ENCODE peak calls at places on chromosomes 16 and 17, in nine cellular contexts. H is Caco-2, Y is fibroblast of pulmonary artery, R is aorta, Q is adrenal gland, J is fibroblast of the aortic adventitia, P is cardiac fibroblast, A is AG04450, K is MG63. S is an unnamed sample.

GRCh38 chr16:48041861-48042435 is 113.8 kb downstream of the ABCC12 start:
- DNase-seq in Y (no peak), A (no peak), P (no peak), R (no peak), Q (no peak), H (peak), K (no peak), J (no peak), S (no peak)

GRCh38 chr16:11327277-11328171 is 17.7 kb upstream of the RMI2 start:
- DNase-seq in A (no peak), K (no peak), J (no peak), Y (no peak), P (no peak), R (no peak), Q (no peak), H (no peak), S (no peak)

GRCh38 chr17:28405632-28406477 is at the start of gene SLC46A1:
- DNase-seq in H (peak), R (peak), Q (peak), Y (peak), P (peak), A (no peak), J (peak), K (peak), S (peak)

GRCh38 chr17:6569391-6570302 is 13.3 kb upstream of the PITPNM3 start:
- DNase-seq in Y (no peak), J (no peak), R (no peak), P (no peak), Q (no peak), A (no peak), H (no peak), K (no peak), S (no peak)

GRCh38 chr17:72466199-72466598 is 345.4 kb downstream of the SOX9 start:
- DNase-seq in R (no peak), J (peak), Y (peak), A (no peak), K (peak), Q (no peak), P (peak), H (peak), S (no peak)

GRCh38 chr16:8885674-8886592 is 3.8 kb downstream of the LITAFD start:
- DNase-seq in Q (no peak), J (peak), K (peak), H (no peak), R (peak), P (peak), Y (peak), A (no peak), S (no peak)

GRCh38 chr16:1119766-1120611 is 23.9 kb upstream of the C1QTNF8 start:
- DNase-seq in A (no peak), P (no peak), Y (no peak), J (no peak), Q (no peak), H (no peak), K (no peak), R (no peak), S (no peak)

GRCh38 chr16:57955572-57955971 is 15.4 kb downstream of the CNGB1 start:
- DNase-seq in R (no peak), A (no peak), Y (no peak), P (no peak), H (no peak), J (no peak), K (peak), Q (peak), S (no peak)

GRCh38 chr16:84284168-84284722 is 10.4 kb upstream of the WFDC1 start:
- DNase-seq in H (peak), A (no peak), R (no peak), K (no peak), Q (peak), P (peak), Y (peak), J (peak), S (peak)

GRCh38 chr17:15233022-15233805 is 31.9 kb downstream of the PMP22 start:
- DNase-seq in P (peak), H (peak), K (peak), R (no peak), A (no peak), J (peak), Y (peak), Q (no peak), S (no peak)

GRCh38 chr17:73722163-73722562 is 77.9 kb upstream of the SDK2 start:
- DNase-seq in P (no peak), Q (no peak), K (no peak), H (no peak), R (peak), Y (no peak), J (no peak), A (no peak), S (no peak)

GRCh38 chr16:27378871-27379580 is 22.9 kb upstream of the IL21R start:
- DNase-seq in H (no peak), J (no peak), P (peak), R (no peak), A (no peak), K (no peak), Y (no peak), Q (no peak), S (no peak)

GRCh38 chr16:9081183-9081582 is 10.3 kb upstream of the HAPSTR1 start:
- DNase-seq in Y (no peak), K (no peak), H (no peak), Q (no peak), J (no peak), A (no peak), R (no peak), P (no peak), S (no peak)

GRCh38 chr17:79942591-79943353 is 92.9 kb downstream of the TBC1D16 start:
- DNase-seq in A (no peak), Y (no peak), H (no peak), Q (no peak), K (peak), J (no peak), P (peak), R (peak), S (peak)

GRCh38 chr16:3950343-3951193 is 70.1 kb upstream of the CREBBP start:
- DNase-seq in Q (peak), P (peak), A (peak), H (no peak), K (peak), Y (peak), J (peak), R (peak), S (peak)

GRCh38 chr17:64213995-64214507 is 49.0 kb downstream of the TEX2 start:
- DNase-seq in K (no peak), R (no peak), H (no peak), J (peak), P (no peak), A (no peak), Q (no peak), Y (no peak), S (no peak)

GRCh38 chr16:74760007-74760767 is 14.4 kb downstream of the FA2H start:
- DNase-seq in Y (no peak), R (peak), P (peak), J (no peak), A (peak), H (no peak), Q (no peak), K (peak), S (no peak)

GRCh38 chr17:66943484-66943883 is 21.0 kb upstream of the CACNG4 start:
- DNase-seq in H (no peak), Y (no peak), A (no peak), Q (no peak), J (no peak), R (no peak), K (no peak), P (no peak), S (peak)

GRCh38 chr17:76453431-76453743 is 435 bp upstream of the UBE2O start:
- DNase-seq in H (no peak), J (no peak), K (no peak), R (no peak), A (no peak), Y (no peak), P (no peak), Q (no peak), S (no peak)
- H3K4me3 ChIP-seq in H (peak), J (no peak), K (peak), R (no peak), A (no peak), Y (no peak), P (no peak), Q (no peak), S (no peak)

GRCh38 chr17:81396278-81396721 is 1.0 kb downstream of the BAHCC1 start:
- DNase-seq in Q (no peak), J (no peak), H (no peak), Y (no peak), A (no peak), R (no peak), K (peak), P (no peak), S (no peak)

GRCh38 chr17:81397314-81398169 is 2.3 kb downstream of the BAHCC1 start:
- DNase-seq in Y (peak), A (no peak), Q (no peak), K (peak), P (peak), H (peak), J (peak), R (no peak), S (no peak)

GRCh38 chr17:81398170-81398854 is 3.1 kb downstream of the BAHCC1 start:
- DNase-seq in Y (peak), J (no peak), H (peak), A (no peak), P (peak), K (peak), R (no peak), Q (no peak), S (no peak)

GRCh38 chr17:81395600-81396277 is 482 bp downstream of the BAHCC1 start:
- DNase-seq in Y (no peak), A (no peak), K (no peak), Q (no peak), R (no peak), J (no peak), H (peak), P (peak), S (no peak)

DNA sequence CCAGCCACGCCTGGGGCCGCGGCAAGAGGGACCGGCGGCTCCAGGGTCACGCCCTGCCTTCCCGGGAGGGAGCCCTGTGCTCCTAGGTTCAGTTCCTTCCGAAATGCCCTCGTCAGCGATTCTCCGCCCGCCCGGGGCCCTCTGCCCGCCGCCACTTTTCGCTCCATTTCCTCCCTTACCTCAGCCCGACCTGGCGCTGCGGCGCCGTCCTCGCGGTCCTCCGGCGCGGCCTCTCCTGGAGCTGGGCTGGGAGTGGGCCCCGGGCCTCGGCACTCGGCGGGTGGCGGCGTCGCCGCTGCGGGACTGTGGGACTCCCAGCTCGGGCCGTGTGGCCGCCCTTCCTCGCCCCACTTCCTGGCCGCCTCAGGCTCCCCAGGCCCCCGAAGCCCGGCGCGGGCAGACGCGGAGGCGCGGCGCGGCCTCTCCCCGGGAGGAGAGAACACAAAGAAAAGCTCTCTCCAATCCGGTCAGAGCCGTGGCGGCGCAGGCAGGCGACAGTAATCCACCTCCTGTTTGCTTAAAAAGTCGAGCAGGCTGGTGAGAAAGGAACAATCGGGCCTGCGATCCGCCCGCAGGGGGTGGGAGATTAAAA is 1.6 kb downstream of the BAHCC1 start:
- DNase-seq in J (peak), Y (no peak), P (peak), R (no peak), H (peak), Q (no peak), K (peak), A (no peak), S (no peak)
- H3K4me3 ChIP-seq in J (peak), Y (peak), P (peak), R (peak), H (peak), Q (no peak), K (peak), A (peak), S (peak)

GRCh38 chr16:87950765-87951549 is at the start of gene BANP:
- DNase-seq in Y (peak), H (peak), R (peak), J (peak), P (peak), A (peak), K (peak), Q (peak), S (peak)

GRCh38 chr16:87951550-87952538 is 610 bp downstream of the BANP start:
- DNase-seq in J (peak), H (peak), A (no peak), R (peak), K (no peak), Y (no peak), P (no peak), Q (no peak), S (no peak)

GRCh38 chr16:87953308-87954208 is 2.3 kb downstream of the BANP start:
- DNase-seq in P (no peak), Y (no peak), A (no peak), R (no peak), H (no peak), J (no peak), K (no peak), Q (no peak), S (no peak)

GRCh38 chr16:87954361-87954760 is 3.1 kb downstream of the BANP start:
- DNase-seq in P (no peak), J (no peak), Y (no peak), R (peak), A (no peak), H (no peak), K (no peak), Q (no peak), S (no peak)

GRCh38 chr16:87952751-87953150 is 1.5 kb downstream of the BANP start:
- DNase-seq in P (no peak), Q (no peak), R (peak), K (no peak), J (no peak), Y (no peak), H (no peak), A (no peak), S (no peak)
- H3K4me3 ChIP-seq in P (peak), Q (no peak), R (no peak), K (peak), J (peak), Y (peak), H (peak), A (peak), S (no peak)

GRCh38 chr17:42853597-42853967 is 2.6 kb downstream of the AOC3 start:
- DNase-seq in A (no peak), Q (no peak), K (no peak), P (no peak), J (no peak), H (no peak), Y (no peak), R (no peak), S (peak)

GRCh38 chr17:42850964-42851363 is at the start of gene AOC3:
- DNase-seq in H (no peak), R (peak), K (no peak), A (no peak), J (no peak), P (no peak), Y (no peak), Q (peak), S (peak)

GRCh38 chr17:42852351-42852750 is 1.4 kb downstream of the AOC3 start:
- DNase-seq in A (no peak), R (no peak), P (no peak), H (no peak), K (no peak), Q (no peak), J (no peak), Y (no peak), S (peak)

GRCh38 chr17:42853968-42854790 is 3.2 kb downstream of the AOC3 start:
- DNase-seq in J (no peak), Q (no peak), A (no peak), R (peak), P (no peak), K (no peak), Y (no peak), H (no peak), S (peak)

GRCh38 chr17:42853004-42853403 is 2.0 kb downstream of the AOC3 start:
- DNase-seq in K (no peak), R (no peak), Y (no peak), A (no peak), P (no peak), H (no peak), Q (no peak), J (no peak), S (peak)
- H3K4me3 ChIP-seq in K (no peak), R (peak), Y (no peak), A (no peak), P (no peak), H (no peak), Q (no peak), J (no peak), S (peak)

GRCh38 chr17:32518856-32519768 is 32.3 kb downstream of the CDK5R1 start:
- DNase-seq in H (no peak), K (peak), R (peak), A (no peak), P (peak), Q (peak), J (no peak), Y (no peak), S (peak)
- H3K4me3 ChIP-seq in H (no peak), K (peak), R (no peak), A (peak), P (peak), Q (no peak), J (peak), Y (peak), S (peak)

DNA sequence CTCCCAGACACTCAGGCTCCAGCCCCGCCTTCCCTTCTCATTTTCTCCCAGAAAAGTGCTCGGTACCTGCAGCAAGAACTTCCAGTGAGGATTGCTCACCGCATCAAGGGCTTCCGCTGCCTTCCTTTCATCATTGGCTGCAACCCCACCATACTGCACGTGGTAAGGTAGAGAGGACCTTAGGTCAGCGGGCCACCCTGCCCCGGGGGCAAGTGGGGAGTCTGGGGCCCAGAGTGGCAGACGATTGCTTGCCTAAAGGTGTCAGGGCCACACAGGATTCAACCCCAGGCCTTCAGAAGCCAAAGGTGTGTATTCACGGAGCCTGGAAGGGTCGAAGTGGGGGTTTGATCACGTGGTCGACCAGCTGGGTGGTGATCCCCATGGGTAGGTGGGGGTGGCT is 1.4 kb downstream of the BCKDK start:
- DNase-seq in J (no peak), P (no peak), A (no peak), H (no peak), K (no peak), Q (peak), R (no peak), Y (no peak), S (no peak)
- H3K4me3 ChIP-seq in J (no peak), P (no peak), A (peak), H (no peak), K (no peak), Q (no peak), R (no peak), Y (no peak), S (no peak)

GRCh38 chr17:17151055-17151454 is 55.1 kb downstream of the PLD6 start:
- DNase-seq in K (peak), A (peak), Y (peak), Q (no peak), H (no peak), P (peak), R (no peak), J (peak), S (no peak)

GRCh38 chr17:17151962-17152361 is 54.2 kb downstream of the PLD6 start:
- DNase-seq in R (peak), A (peak), H (no peak), P (peak), J (peak), K (peak), Y (peak), Q (peak), S (peak)

GRCh38 chr17:17152385-17152784 is 53.7 kb downstream of the PLD6 start:
- DNase-seq in J (no peak), K (peak), Q (peak), Y (no peak), A (no peak), H (no peak), P (peak), R (no peak), S (no peak)

GRCh38 chr17:17150450-17150804 is 55.7 kb downstream of the PLD6 start:
- DNase-seq in H (no peak), Y (no peak), R (no peak), P (no peak), A (no peak), Q (no peak), K (no peak), J (no peak), S (no peak)

GRCh38 chr17:17151541-17151940 is 54.6 kb downstream of the PLD6 start:
- DNase-seq in J (peak), P (peak), Y (peak), R (no peak), A (no peak), K (peak), H (no peak), Q (no peak), S (no peak)
- H3K4me3 ChIP-seq in J (no peak), P (no peak), Y (no peak), R (no peak), A (no peak), K (no peak), H (no peak), Q (no peak), S (no peak)